ENCODE peak calls at places on chromosomes 6 and 20, in four cellular contexts. C is A549, Y is HepG2, L is K562. O is an unnamed sample.

GRCh38 chr6:132007474-132008190 is 56.5 kb upstream of the CCN2 start:
- DNase-seq in C (no peak), Y (peak; percentile 42), L (no peak), O (no peak)

GRCh38 chr6:68635706-68636513 is 828 bp downstream of the ADGRB3 start:
- DNase-seq in C (no peak), Y (no peak), L (peak; percentile 53), O (no peak)

GRCh38 chr6:138592698-138593097 is 93.4 kb upstream of the NHSL1 start:
- DNase-seq in C (no peak), Y (no peak), L (no peak), O (peak; percentile 55)

GRCh38 chr6:164927288-164928040 is 381.9 kb downstream of the C6orf118 start:
- DNase-seq in C (peak; percentile 13), Y (peak; percentile 18), L (peak; percentile 62), O (no peak)

GRCh38 chr20:61658563-61658962 is 406.5 kb downstream of the CDH4 start:
- DNase-seq in C (no peak), Y (no peak), L (no peak), O (no peak)

GRCh38 chr20:23257106-23257761 is 93.4 kb upstream of the NXT1 start:
- DNase-seq in C (no peak), Y (no peak), L (no peak), O (no peak)

GRCh38 chr20:10434832-10435812 is at the start of gene SLX4IP:
- DNase-seq in C (peak; percentile 90), Y (peak; percentile 99), L (peak; percentile 92), O (peak; percentile 88)

GRCh38 chr6:25902071-25902470 is 28.0 kb upstream of the SLC17A3 start:
- DNase-seq in C (no peak), Y (no peak), L (no peak), O (no peak)

GRCh38 chr6:158328952-158329351 is 16.7 kb downstream of the TULP4 start:
- DNase-seq in C (no peak), Y (no peak), L (no peak), O (no peak)

GRCh38 chr6:72952808-72953630 is 272.3 kb downstream of the KHDC1L start:
- DNase-seq in C (no peak), Y (no peak), L (no peak), O (no peak)

GRCh38 chr6:39793528-39793927 is 1.4 kb downstream of the DAAM2 start:
- DNase-seq in C (no peak), Y (no peak), L (no peak), O (no peak)

GRCh38 chr6:36374194-36374593 is 13.3 kb downstream of the ETV7 start:
- DNase-seq in C (no peak), Y (no peak), L (no peak), O (no peak)

GRCh38 chr6:63859520-63859919 is 223.9 kb downstream of the PHF3 start:
- DNase-seq in C (no peak), Y (no peak), L (no peak), O (no peak)

GRCh38 chr6:129686941-129687627 is 22.9 kb downstream of the ARHGAP18 start:
- DNase-seq in C (no peak), Y (no peak), L (no peak), O (peak; percentile 76)

GRCh38 chr6:108904731-108905130 is 56.5 kb downstream of the ARMC2 start:
- DNase-seq in C (no peak), Y (peak; percentile 26), L (no peak), O (peak; percentile 55)

GRCh38 chr6:119347466-119348307 is 1.9 kb downstream of the MAN1A1 start:
- DNase-seq in C (no peak), Y (peak; percentile 96), L (peak; percentile 85), O (no peak)

GRCh38 chr20:63492982-63493381 is 5.9 kb downstream of the EEF1A2 start:
- DNase-seq in C (no peak), Y (no peak), L (no peak), O (no peak)

GRCh38 chr6:156741287-156742073 is 35.7 kb upstream of the ARID1B start:
- DNase-seq in C (no peak), Y (no peak), L (no peak), O (no peak)

GRCh38 chr20:19973920-19974620 is 43.1 kb upstream of the NAA20 start:
- DNase-seq in C (no peak), Y (no peak), L (no peak), O (no peak)

GRCh38 chr6:31513456-31514165 is 15.2 kb upstream of the MCCD1 start:
- DNase-seq in C (no peak), Y (no peak), L (no peak), O (no peak)

GRCh38 chr20:47117789-47118188 is 223.1 kb downstream of the EYA2 start:
- DNase-seq in C (no peak), Y (no peak), L (no peak), O (no peak)

GRCh38 chr6:136522636-136523035 is 27.6 kb downstream of the MAP7 start:
- DNase-seq in C (no peak), Y (no peak), L (no peak), O (no peak)

GRCh38 chr6:166097914-166098522 is 69.6 kb downstream of the TBXT start:
- DNase-seq in C (peak; percentile 61), Y (peak; percentile 29), L (peak; percentile 56), O (no peak)

GRCh38 chr6:128601060-128601459 is 80.7 kb upstream of the PTPRK start:
- DNase-seq in C (no peak), Y (no peak), L (no peak), O (no peak)

GRCh38 chr6:110980648-110981047 is 1.2 kb upstream of the RPF2 start:
- DNase-seq in C (no peak), Y (no peak), L (no peak), O (no peak)
- TF ChIP-seq POLR2AphosphoS2 in C (no peak), Y (no peak), L (no peak), O (no peak)

DNA sequence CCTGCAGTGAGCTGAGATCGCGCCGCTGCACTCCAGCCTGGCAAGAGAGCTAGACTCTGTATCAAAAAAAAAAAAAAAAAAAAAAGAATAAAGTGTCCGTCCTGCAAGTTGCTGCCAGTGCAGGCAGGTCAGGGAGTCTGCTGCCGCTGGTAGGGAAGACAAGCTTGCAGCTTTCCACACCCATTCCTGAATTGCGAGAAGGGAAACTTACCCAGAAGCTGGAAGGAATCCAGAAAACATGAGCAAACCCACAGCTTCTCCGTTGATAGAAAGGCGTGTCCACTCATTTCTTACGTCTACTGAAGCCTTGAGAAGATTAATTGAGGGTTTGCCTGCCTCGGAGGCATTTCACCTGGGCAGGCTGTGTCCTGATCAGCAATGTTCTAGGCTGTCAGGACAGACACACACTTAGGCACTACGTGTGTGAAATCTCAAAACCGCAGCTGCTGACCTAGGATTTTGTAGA is 61.6 kb upstream of the DSP start:
- DNase-seq in C (peak; percentile 51), Y (no peak), L (peak; percentile 21), O (no peak)
- TF ChIP-seq POLR2AphosphoS2 in C (no peak), Y (no peak), L (no peak), O (no peak)

GRCh38 chr20:5096463-5096862 is 23.3 kb downstream of the PCNA start:
- DNase-seq in C (no peak), Y (no peak), L (no peak), O (no peak)
- TF ChIP-seq POLR2AphosphoS2 in C (no peak), Y (no peak), L (no peak), O (no peak)

GRCh38 chr6:69958978-69959377 is 92.6 kb downstream of the COL19A1 start:
- DNase-seq in C (no peak), Y (no peak), L (no peak), O (no peak)
- TF ChIP-seq POLR2AphosphoS2 in C (no peak), Y (no peak), L (no peak), O (no peak)

GRCh38 chr20:37521091-37521771 is at the start of gene NNAT:
- DNase-seq in C (no peak), Y (no peak), L (no peak), O (no peak)
- TF ChIP-seq POLR2AphosphoS2 in C (no peak), Y (no peak), L (no peak), O (no peak)

GRCh38 chr6:122184260-122184934 is 215.1 kb upstream of the HSF2 start:
- DNase-seq in C (peak; percentile 2), Y (peak; percentile 16), L (no peak), O (no peak)

GRCh38 chr6:122178988-122179387 is 220.5 kb upstream of the HSF2 start:
- DNase-seq in C (no peak), Y (no peak), L (no peak), O (no peak)

DNA sequence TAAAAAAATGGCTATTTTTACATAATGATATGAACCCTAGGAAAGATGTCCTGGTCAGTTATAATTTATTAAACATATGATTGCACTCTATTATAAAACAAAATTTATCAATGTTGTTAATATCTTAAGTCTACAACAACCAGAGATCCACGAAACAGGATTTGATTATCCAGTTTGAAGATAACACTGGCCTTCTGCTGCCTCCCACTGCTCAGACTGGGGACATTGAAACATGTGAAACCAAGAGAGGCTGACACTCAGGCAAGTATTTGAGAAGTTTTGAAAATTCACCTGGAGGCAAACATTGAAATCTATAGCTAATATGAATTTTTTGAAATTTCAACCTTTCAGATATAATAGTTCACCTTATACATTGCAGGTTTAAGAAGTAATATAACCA is 219.3 kb upstream of the HSF2 start:
- DNase-seq in C (no peak), Y (no peak), L (no peak), O (no peak)
- TF ChIP-seq POLR2AphosphoS2 in C (no peak), Y (no peak), L (no peak), O (no peak)